ENCODE peak calls at places on chromosomes 2 and 18, in eight cellular contexts. F, P, E, B, X, W, T and A are unnamed samples. For H3K4me1, the result is how much of the 10 kb centered on the place peaks cover.

GRCh38 chr2:128347701-128348504 is 29.2 kb upstream of the HS6ST1 start:
- DNase-seq in P (peak), F (no peak), T (no peak), W (peak), X (no peak), B (peak), E (no peak), A (no peak)

GRCh38 chr18:58687871-58688308 is 16.6 kb downstream of the MALT1 start:
- DNase-seq in T (no peak), X (no peak), F (no peak), P (no peak), E (no peak), W (no peak), B (no peak), A (no peak)

GRCh38 chr2:218961651-218962570 is 2.4 kb downstream of the CDK5R2 start:
- DNase-seq in P (no peak), B (no peak), W (no peak), X (peak), F (no peak), T (no peak), E (no peak), A (no peak)

GRCh38 chr2:72926368-72926767 is 9.0 kb downstream of the EMX1 start:
- DNase-seq in F (no peak), B (no peak), T (no peak), W (no peak), X (no peak), E (no peak), P (no peak), A (no peak)

GRCh38 chr2:98704499-98705332 is 26.2 kb downstream of the MGAT4A start:
- DNase-seq in B (no peak), T (no peak), F (no peak), P (no peak), X (no peak), E (peak), W (no peak), A (no peak)

GRCh38 chr2:208010501-208010900 is 14.8 kb downstream of the PLEKHM3 start:
- DNase-seq in F (no peak), W (no peak), B (no peak), E (no peak), P (no peak), T (no peak), X (no peak), A (no peak)

GRCh38 chr2:239939736-239940483 is 85.2 kb downstream of the NDUFA10 start:
- DNase-seq in E (no peak), P (no peak), W (peak), F (no peak), X (no peak), T (no peak), B (peak), A (no peak)

GRCh38 chr2:142472382-142472781 is 341.6 kb upstream of the LRP1B start:
- DNase-seq in W (no peak), T (no peak), X (no peak), F (no peak), B (no peak), P (no peak), E (no peak), A (no peak)

GRCh38 chr2:6083131-6083530 is 390.9 kb downstream of the SOX11 start:
- DNase-seq in W (no peak), T (no peak), E (no peak), B (no peak), F (no peak), P (no peak), X (no peak), A (no peak)

GRCh38 chr2:158969162-158969716 is 799 bp downstream of the TANC1 start:
- DNase-seq in F (no peak), W (no peak), P (no peak), T (no peak), X (no peak), B (no peak), E (peak), A (no peak)

GRCh38 chr2:176399199-176399598 is 130.0 kb downstream of the MTX2 start:
- DNase-seq in X (no peak), W (no peak), P (no peak), F (no peak), T (no peak), E (no peak), B (no peak), A (no peak)

GRCh38 chr18:725641-726040 is 13.2 kb upstream of the ENOSF1 start:
- DNase-seq in T (no peak), W (no peak), X (no peak), P (no peak), B (no peak), E (no peak), F (no peak), A (no peak)

GRCh38 chr2:180222642-180223041 is 215.5 kb upstream of the CWC22 start:
- DNase-seq in X (no peak), W (no peak), T (no peak), E (peak), P (no peak), F (no peak), B (no peak), A (no peak)

GRCh38 chr18:78915446-78916008 is 64.1 kb upstream of the SALL3 start:
- DNase-seq in B (no peak), F (no peak), P (no peak), W (no peak), E (no peak), T (no peak), X (no peak), A (no peak)

DNA sequence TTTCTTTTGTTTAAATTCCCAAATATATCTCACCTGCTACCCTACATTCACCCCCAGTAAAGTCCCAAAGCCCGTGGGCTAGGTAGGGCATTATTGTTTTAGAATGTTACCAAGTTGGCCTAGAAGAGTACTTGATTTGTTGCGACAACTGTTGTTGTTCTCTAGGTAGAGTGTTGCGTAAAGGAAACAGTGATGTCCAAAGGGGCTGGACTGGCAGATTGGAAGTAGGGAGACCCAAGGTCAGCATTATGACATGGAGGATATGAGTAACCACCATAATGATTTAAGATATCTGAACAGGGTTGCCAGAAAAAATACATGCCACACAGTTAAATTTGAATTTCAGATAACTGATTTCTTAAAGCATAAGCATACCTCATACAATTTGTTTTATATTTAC is 39.2 kb downstream of the SCN1A start:
- DNase-seq in F (no peak), W (no peak), B (no peak), P (no peak), T (no peak), X (no peak), E (no peak), A (no peak)
- H3K4me1 ChIP-seq in F (under half), W (under half), B (under half), P (under half), T (under half), X (under half), E (under half), A (under half)

DNA sequence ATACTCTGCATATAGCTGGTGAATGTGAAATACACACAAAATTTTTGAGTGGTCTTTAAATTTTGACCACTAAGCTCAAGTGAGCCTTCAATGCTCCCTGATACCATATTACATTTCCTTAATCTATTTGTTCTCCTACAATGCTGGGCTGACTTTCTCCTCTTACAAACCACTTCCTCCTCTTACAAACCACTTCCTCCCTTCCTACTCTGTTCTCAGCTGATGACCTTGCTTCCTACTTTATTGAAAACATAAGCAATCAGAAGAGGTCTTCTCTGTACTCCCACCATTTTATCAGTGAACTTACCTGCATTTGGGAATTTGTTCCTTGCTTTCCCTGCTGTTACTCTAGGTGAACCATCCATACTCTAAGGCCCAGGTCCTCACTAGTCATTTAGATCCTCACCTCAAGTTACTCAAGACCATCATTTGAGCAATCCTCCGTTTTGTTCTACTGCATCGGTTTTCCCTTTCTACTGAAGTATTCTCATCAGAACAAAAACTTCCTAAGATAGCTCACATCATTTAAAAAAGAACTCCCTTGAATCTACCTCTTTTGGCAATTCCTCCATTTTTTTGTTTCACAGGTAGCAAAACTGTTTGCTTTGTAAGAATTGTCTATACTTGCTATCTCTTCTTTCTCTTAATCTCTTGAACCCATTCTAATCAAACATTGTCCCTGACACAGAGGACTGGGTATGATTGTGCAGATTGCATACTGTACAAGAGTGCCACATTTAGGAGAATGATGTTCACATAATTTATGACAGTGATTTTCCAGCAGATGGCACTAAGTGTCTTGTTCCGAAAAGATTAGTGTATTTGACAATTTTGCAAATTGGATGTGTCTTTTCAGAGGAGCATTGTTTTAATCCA is 96.5 kb downstream of the EPB41L5 start:
- DNase-seq in B (no peak), E (no peak), W (no peak), T (peak), X (no peak), P (no peak), F (no peak), A (no peak)
- TF ChIP-seq CTCF in B (peak), E (peak), W (no peak), T (peak), X (peak), P (peak), F (no peak), A (peak)

GRCh38 chr18:23693849-23694248 is 4.6 kb downstream of the LAMA3 start:
- DNase-seq in B (no peak), X (peak), T (no peak), W (no peak), E (no peak), P (no peak), F (no peak), A (no peak)
- H3K4me1 ChIP-seq in B (under half), X (under half), T (under half), W (under half), E (under half), P (under half), F (under half), A (half or more)

GRCh38 chr2:121253674-121254240 is 31.2 kb downstream of the TFCP2L1 start:
- DNase-seq in P (no peak), F (no peak), T (no peak), E (no peak), X (no peak), B (no peak), W (no peak), A (no peak)
- TF ChIP-seq CTCF in P (no peak), F (no peak), T (no peak), E (no peak), X (no peak), B (no peak), W (no peak), A (no peak)

GRCh38 chr2:27080603-27080938 is 2.2 kb downstream of the EMILIN1 start:
- DNase-seq in E (no peak), P (no peak), T (no peak), F (no peak), W (peak), B (no peak), X (no peak), A (no peak)
- H3K4me1 ChIP-seq in E (under half), P (under half), T (under half), F (half or more), W (under half), B (under half), X (under half), A (half or more)

GRCh38 chr2:234564719-234565118 is 67.8 kb upstream of the ARL4C start:
- DNase-seq in F (no peak), W (no peak), T (no peak), X (no peak), B (no peak), E (no peak), P (no peak), A (no peak)
- TF ChIP-seq CTCF in F (no peak), W (no peak), T (no peak), X (peak), B (no peak), E (no peak), P (peak), A (no peak)

DNA sequence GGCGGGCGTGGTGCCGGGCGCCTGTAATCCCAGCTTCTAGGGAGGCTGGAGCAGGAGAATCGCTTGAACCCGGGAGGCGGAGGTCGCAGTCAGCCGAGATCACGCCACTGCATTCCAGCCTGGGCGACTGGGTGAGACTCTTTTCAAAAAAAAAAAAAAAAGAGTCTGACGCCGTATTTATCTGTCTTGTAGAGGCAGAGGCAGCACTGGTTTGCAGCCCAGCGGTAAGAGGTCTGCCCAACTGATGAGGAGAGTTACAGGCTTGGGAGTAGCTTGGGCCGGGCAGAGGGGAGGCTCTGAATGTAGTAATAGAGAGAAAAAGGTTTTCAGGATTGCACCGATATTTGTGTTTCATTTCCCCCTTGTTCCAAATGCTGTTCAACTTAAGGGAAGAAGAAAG is 9.4 kb upstream of the SP9 start:
- DNase-seq in E (no peak), X (no peak), T (no peak), B (no peak), W (no peak), P (no peak), F (no peak), A (no peak)
- H3K4me1 ChIP-seq in E (under half), X (under half), T (under half), B (under half), W (under half), P (under half), F (under half), A (under half)

DNA sequence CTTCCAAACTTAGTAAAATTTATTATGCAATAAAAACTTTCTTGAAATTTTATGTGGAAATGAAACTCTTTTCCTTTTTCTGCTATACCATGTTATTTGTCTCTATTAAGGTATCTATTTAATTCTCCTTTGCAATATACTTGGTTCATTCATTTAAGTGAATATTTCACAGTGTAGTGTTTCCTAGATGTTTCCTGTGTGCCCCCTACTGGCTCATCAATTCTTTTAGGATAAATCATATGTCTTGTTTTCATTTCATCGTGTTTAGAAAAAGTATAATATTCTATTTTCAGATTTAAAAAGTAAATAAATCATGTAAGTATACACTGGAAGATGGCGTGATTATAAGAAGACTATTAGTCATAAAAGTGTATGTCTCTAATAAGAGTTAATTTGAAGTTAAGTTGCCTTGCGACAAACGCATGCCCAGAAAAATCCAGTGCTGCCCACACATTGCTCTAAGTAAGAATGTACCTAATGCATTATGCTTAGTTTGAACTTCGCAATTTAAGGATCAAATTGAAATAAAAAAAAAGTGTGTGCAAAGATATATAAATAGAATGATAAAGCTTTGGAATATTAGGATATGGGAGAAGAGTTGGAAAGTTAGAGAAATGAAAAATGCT is 525.4 kb downstream of the KCNJ3 start:
- DNase-seq in B (no peak), E (no peak), F (no peak), P (no peak), X (peak), T (peak), W (no peak), A (no peak)
- TF ChIP-seq CTCF in B (peak), E (no peak), F (peak), P (peak), X (no peak), T (peak), W (no peak), A (no peak)

DNA sequence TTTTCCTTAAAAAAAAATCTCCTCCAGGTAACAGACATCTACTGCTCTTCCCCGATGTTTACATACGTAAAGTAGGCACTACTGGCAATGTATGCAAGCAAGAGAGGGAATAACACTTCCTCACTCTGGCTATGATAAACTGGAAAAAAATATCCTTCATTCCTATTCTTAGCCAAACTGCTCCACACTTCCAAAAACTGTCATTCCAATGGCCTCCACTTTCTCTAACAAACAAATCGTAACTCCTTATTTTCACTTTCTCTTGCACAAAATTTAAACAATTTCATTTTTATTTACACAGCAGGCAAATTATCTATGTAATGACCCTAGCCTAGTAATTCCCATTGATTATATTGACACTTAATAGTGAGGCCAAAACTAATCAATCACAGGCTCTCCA is 184.4 kb downstream of the TCF4 start:
- DNase-seq in E (no peak), B (no peak), W (no peak), X (no peak), T (no peak), P (no peak), F (no peak), A (no peak)
- H3K4me1 ChIP-seq in E (under half), B (under half), W (under half), X (under half), T (under half), P (under half), F (under half), A (under half)

GRCh38 chr2:118838741-118839455 is 8.6 kb downstream of the EN1 start:
- DNase-seq in X (no peak), W (no peak), F (no peak), E (no peak), T (no peak), P (no peak), B (no peak), A (no peak)
- TF ChIP-seq CTCF in X (no peak), W (no peak), F (no peak), E (no peak), T (no peak), P (no peak), B (no peak), A (no peak)